ENCODE peak calls at places on chromosome 13, in ten cellular contexts. One of them, this sample, is unnamed.

GRCh38 chr13:52414963-52415362 is 9.0 kb upstream of the THSD1 start:
- DNase-seq in cardiac fibroblast: peak
- DNase-seq in lung: no peak
- DNase-seq in foreskin keratinocyte: peak
- DNase-seq in fibroblast of pulmonary artery: peak
- DNase-seq in endothelial cell of umbilical vein: peak
- DNase-seq in stimulated activated CD4-positive, alpha-beta T cell treated with anti-CD3 and anti-CD28 coated beads, Interleukin-1b, Interleukin-23, amount 100 ng/mL, for 24 hours: no peak
- DNase-seq in AG08396: peak
- DNase-seq in AG08395: peak
- DNase-seq in H54: peak
- DNase-seq in this sample: no peak

GRCh38 chr13:43316997-43317396 is 293.6 kb downstream of the DNAJC15 start:
- DNase-seq in cardiac fibroblast: peak
- DNase-seq in lung: no peak
- DNase-seq in foreskin keratinocyte: peak
- DNase-seq in fibroblast of pulmonary artery: peak
- DNase-seq in endothelial cell of umbilical vein: peak
- DNase-seq in stimulated activated CD4-positive, alpha-beta T cell treated with anti-CD3 and anti-CD28 coated beads, Interleukin-1b, Interleukin-23, amount 100 ng/mL, for 24 hours: no peak
- DNase-seq in AG08396: peak
- DNase-seq in AG08395: peak
- DNase-seq in H54: no peak
- DNase-seq in this sample: peak

GRCh38 chr13:19182536-19182935 is 912 bp upstream of the TUBA3C start:
- DNase-seq in cardiac fibroblast: no peak
- DNase-seq in lung: no peak
- DNase-seq in foreskin keratinocyte: no peak
- DNase-seq in fibroblast of pulmonary artery: no peak
- DNase-seq in endothelial cell of umbilical vein: no peak
- DNase-seq in stimulated activated CD4-positive, alpha-beta T cell treated with anti-CD3 and anti-CD28 coated beads, Interleukin-1b, Interleukin-23, amount 100 ng/mL, for 24 hours: no peak
- DNase-seq in AG08396: no peak
- DNase-seq in AG08395: no peak
- DNase-seq in H54: no peak
- DNase-seq in this sample: no peak

GRCh38 chr13:21014139-21014665 is 47.2 kb downstream of the LATS2 start:
- DNase-seq in cardiac fibroblast: no peak
- DNase-seq in lung: no peak
- DNase-seq in foreskin keratinocyte: no peak
- DNase-seq in fibroblast of pulmonary artery: no peak
- DNase-seq in endothelial cell of umbilical vein: no peak
- DNase-seq in stimulated activated CD4-positive, alpha-beta T cell treated with anti-CD3 and anti-CD28 coated beads, Interleukin-1b, Interleukin-23, amount 100 ng/mL, for 24 hours: no peak
- DNase-seq in AG08396: no peak
- DNase-seq in AG08395: no peak
- DNase-seq in H54: no peak
- DNase-seq in this sample: no peak

GRCh38 chr13:112733661-112734379 is 44.0 kb downstream of the ATP11A start:
- DNase-seq in cardiac fibroblast: no peak
- DNase-seq in lung: no peak
- DNase-seq in foreskin keratinocyte: no peak
- DNase-seq in fibroblast of pulmonary artery: no peak
- DNase-seq in endothelial cell of umbilical vein: no peak
- DNase-seq in stimulated activated CD4-positive, alpha-beta T cell treated with anti-CD3 and anti-CD28 coated beads, Interleukin-1b, Interleukin-23, amount 100 ng/mL, for 24 hours: no peak
- DNase-seq in AG08396: no peak
- DNase-seq in AG08395: no peak
- DNase-seq in H54: no peak
- DNase-seq in this sample: no peak

GRCh38 chr13:49681837-49682236 is 9.4 kb downstream of the EBPL start:
- DNase-seq in cardiac fibroblast: peak
- DNase-seq in lung: no peak
- DNase-seq in foreskin keratinocyte: peak
- DNase-seq in fibroblast of pulmonary artery: peak
- DNase-seq in endothelial cell of umbilical vein: no peak
- DNase-seq in stimulated activated CD4-positive, alpha-beta T cell treated with anti-CD3 and anti-CD28 coated beads, Interleukin-1b, Interleukin-23, amount 100 ng/mL, for 24 hours: no peak
- DNase-seq in AG08396: peak
- DNase-seq in AG08395: peak
- DNase-seq in H54: no peak
- DNase-seq in this sample: no peak

GRCh38 chr13:69935043-69935442 is 172.6 kb upstream of the ATXN8OS start:
- DNase-seq in cardiac fibroblast: no peak
- DNase-seq in lung: no peak
- DNase-seq in foreskin keratinocyte: no peak
- DNase-seq in fibroblast of pulmonary artery: no peak
- DNase-seq in endothelial cell of umbilical vein: no peak
- DNase-seq in stimulated activated CD4-positive, alpha-beta T cell treated with anti-CD3 and anti-CD28 coated beads, Interleukin-1b, Interleukin-23, amount 100 ng/mL, for 24 hours: no peak
- DNase-seq in AG08396: no peak
- DNase-seq in AG08395: no peak
- DNase-seq in H54: no peak
- DNase-seq in this sample: peak

GRCh38 chr13:113059891-113060290 is 45.7 kb upstream of the F7 start:
- DNase-seq in cardiac fibroblast: no peak
- DNase-seq in lung: no peak
- DNase-seq in foreskin keratinocyte: no peak
- DNase-seq in fibroblast of pulmonary artery: no peak
- DNase-seq in endothelial cell of umbilical vein: no peak
- DNase-seq in stimulated activated CD4-positive, alpha-beta T cell treated with anti-CD3 and anti-CD28 coated beads, Interleukin-1b, Interleukin-23, amount 100 ng/mL, for 24 hours: no peak
- DNase-seq in AG08396: no peak
- DNase-seq in AG08395: no peak
- DNase-seq in H54: no peak
- DNase-seq in this sample: no peak

GRCh38 chr13:40069173-40070044 is 413.9 kb downstream of the COG6 start:
- DNase-seq in cardiac fibroblast: peak
- DNase-seq in lung: peak
- DNase-seq in foreskin keratinocyte: no peak
- DNase-seq in fibroblast of pulmonary artery: peak
- DNase-seq in endothelial cell of umbilical vein: peak
- DNase-seq in stimulated activated CD4-positive, alpha-beta T cell treated with anti-CD3 and anti-CD28 coated beads, Interleukin-1b, Interleukin-23, amount 100 ng/mL, for 24 hours: peak
- DNase-seq in AG08396: peak
- DNase-seq in AG08395: peak
- DNase-seq in H54: peak
- DNase-seq in this sample: peak

GRCh38 chr13:40660692-40661091 is 5.7 kb downstream of the FOXO1 start:
- DNase-seq in cardiac fibroblast: no peak
- DNase-seq in lung: no peak
- DNase-seq in foreskin keratinocyte: no peak
- DNase-seq in fibroblast of pulmonary artery: no peak
- DNase-seq in endothelial cell of umbilical vein: no peak
- DNase-seq in stimulated activated CD4-positive, alpha-beta T cell treated with anti-CD3 and anti-CD28 coated beads, Interleukin-1b, Interleukin-23, amount 100 ng/mL, for 24 hours: no peak
- DNase-seq in AG08396: no peak
- DNase-seq in AG08395: no peak
- DNase-seq in H54: no peak
- DNase-seq in this sample: no peak

GRCh38 chr13:44280461-44280860 is 93.2 kb upstream of the SERP2 start:
- DNase-seq in cardiac fibroblast: no peak
- DNase-seq in lung: no peak
- DNase-seq in foreskin keratinocyte: peak
- DNase-seq in fibroblast of pulmonary artery: no peak
- DNase-seq in endothelial cell of umbilical vein: no peak
- DNase-seq in stimulated activated CD4-positive, alpha-beta T cell treated with anti-CD3 and anti-CD28 coated beads, Interleukin-1b, Interleukin-23, amount 100 ng/mL, for 24 hours: no peak
- DNase-seq in AG08396: no peak
- DNase-seq in AG08395: no peak
- DNase-seq in H54: no peak
- DNase-seq in this sample: no peak

GRCh38 chr13:23748109-23748508 is 141.1 kb downstream of the MIPEP start:
- DNase-seq in cardiac fibroblast: no peak
- DNase-seq in lung: no peak
- DNase-seq in foreskin keratinocyte: peak
- DNase-seq in fibroblast of pulmonary artery: no peak
- DNase-seq in endothelial cell of umbilical vein: no peak
- DNase-seq in stimulated activated CD4-positive, alpha-beta T cell treated with anti-CD3 and anti-CD28 coated beads, Interleukin-1b, Interleukin-23, amount 100 ng/mL, for 24 hours: no peak
- DNase-seq in AG08396: no peak
- DNase-seq in AG08395: no peak
- DNase-seq in H54: no peak
- DNase-seq in this sample: no peak

GRCh38 chr13:73741111-73741510 is 393.1 kb downstream of the KLF12 start:
- DNase-seq in cardiac fibroblast: peak
- DNase-seq in lung: no peak
- DNase-seq in foreskin keratinocyte: no peak
- DNase-seq in fibroblast of pulmonary artery: peak
- DNase-seq in endothelial cell of umbilical vein: no peak
- DNase-seq in stimulated activated CD4-positive, alpha-beta T cell treated with anti-CD3 and anti-CD28 coated beads, Interleukin-1b, Interleukin-23, amount 100 ng/mL, for 24 hours: no peak
- DNase-seq in AG08396: no peak
- DNase-seq in AG08395: peak
- DNase-seq in H54: no peak
- DNase-seq in this sample: no peak